ENCODE peak calls at places on chromosomes 5 and 9, in four cellular contexts. One of them, this sample, is unnamed.

GRCh38 chr9:99752710-99753109 is 69.0 kb upstream of the NR4A3 start:
- DNase-seq in tibial artery: no peak
- DNase-seq in A172: no peak
- DNase-seq in GM12891: no peak
- DNase-seq in this sample: peak; percentile 32

GRCh38 chr9:126885089-126885753 is 24.8 kb downstream of the ZBTB34 start:
- DNase-seq in tibial artery: no peak
- DNase-seq in A172: no peak
- DNase-seq in GM12891: no peak
- DNase-seq in this sample: no peak

GRCh38 chr9:72533322-72533721 is 11.9 kb downstream of the TMC1 start:
- DNase-seq in tibial artery: no peak
- DNase-seq in A172: peak; percentile 74
- DNase-seq in GM12891: no peak
- DNase-seq in this sample: peak; percentile 29

GRCh38 chr9:127225747-127226646 is 38.6 kb upstream of the GARNL3 start:
- DNase-seq in tibial artery: peak; percentile 85
- DNase-seq in A172: no peak
- DNase-seq in GM12891: no peak
- DNase-seq in this sample: peak; percentile 22

GRCh38 chr5:67581203-67581602 is 384.6 kb upstream of the CD180 start:
- DNase-seq in tibial artery: no peak
- DNase-seq in A172: no peak
- DNase-seq in GM12891: no peak
- DNase-seq in this sample: no peak

GRCh38 chr9:13629067-13629466 is 349.6 kb upstream of the MPDZ start:
- DNase-seq in tibial artery: no peak
- DNase-seq in A172: no peak
- DNase-seq in GM12891: no peak
- DNase-seq in this sample: no peak

GRCh38 chr5:73183000-73183399 is 10.0 kb downstream of the TMEM174 start:
- DNase-seq in tibial artery: no peak
- DNase-seq in A172: no peak
- DNase-seq in GM12891: no peak
- DNase-seq in this sample: no peak

GRCh38 chr9:129008469-129008965 is 19.6 kb downstream of the SH3GLB2 start:
- DNase-seq in tibial artery: no peak
- DNase-seq in A172: no peak
- DNase-seq in GM12891: no peak
- DNase-seq in this sample: no peak

GRCh38 chr9:37405764-37406380 is 16.6 kb upstream of the GRHPR start:
- DNase-seq in tibial artery: no peak
- DNase-seq in A172: no peak
- DNase-seq in GM12891: no peak
- DNase-seq in this sample: no peak

GRCh38 chr5:140205952-140206351 is 31.0 kb downstream of the CYSTM1 start:
- DNase-seq in tibial artery: no peak
- DNase-seq in A172: no peak
- DNase-seq in GM12891: no peak
- DNase-seq in this sample: no peak

GRCh38 chr5:142109356-142110045 is 922 bp downstream of the NDFIP1 start:
- DNase-seq in tibial artery: no peak
- DNase-seq in A172: peak; percentile 16
- DNase-seq in GM12891: peak; percentile 11
- DNase-seq in this sample: peak; percentile 2

GRCh38 chr9:72361227-72361626 is 3.8 kb downstream of the ZFAND5 start:
- DNase-seq in tibial artery: no peak
- DNase-seq in A172: no peak
- DNase-seq in GM12891: no peak
- DNase-seq in this sample: no peak